ENCODE peak calls at places on chromosomes 13 and 19, in five cellular contexts. One of them, this sample, is unnamed. For H3K4me1, the result is how much of the 10 kb centered on the place peaks cover.

GRCh38 chr13:33918199-33918932 is 100.4 kb downstream of the RFC3 start:
- DNase-seq in Peyer's patch: no peak
- DNase-seq in sigmoid colon: no peak
- DNase-seq in heart right ventricle: no peak
- DNase-seq in SJCRH30: no peak
- DNase-seq in this sample: no peak

GRCh38 chr19:45462174-45462573 is 5.6 kb upstream of the FOSB start:
- DNase-seq in Peyer's patch: no peak
- DNase-seq in sigmoid colon: no peak
- DNase-seq in heart right ventricle: no peak
- DNase-seq in SJCRH30: no peak
- DNase-seq in this sample: no peak

GRCh38 chr13:106156468-106156867 is 379.0 kb downstream of the EFNB2 start:
- DNase-seq in Peyer's patch: no peak
- DNase-seq in sigmoid colon: no peak
- DNase-seq in heart right ventricle: no peak
- DNase-seq in SJCRH30: no peak
- DNase-seq in this sample: no peak

GRCh38 chr19:43957891-43958290 is 6.9 kb downstream of the ZNF221 start:
- DNase-seq in Peyer's patch: no peak
- DNase-seq in sigmoid colon: no peak
- DNase-seq in heart right ventricle: no peak
- DNase-seq in SJCRH30: no peak
- DNase-seq in this sample: no peak

GRCh38 chr19:17086129-17086528 is 10.6 kb downstream of the MYO9B start:
- DNase-seq in Peyer's patch: no peak
- DNase-seq in sigmoid colon: no peak
- DNase-seq in heart right ventricle: no peak
- DNase-seq in SJCRH30: no peak
- DNase-seq in this sample: no peak

GRCh38 chr19:7924241-7924640 is 1.7 kb downstream of the CTXN1 start:
- DNase-seq in Peyer's patch: no peak
- DNase-seq in sigmoid colon: no peak
- DNase-seq in heart right ventricle: no peak
- DNase-seq in SJCRH30: no peak
- DNase-seq in this sample: no peak

GRCh38 chr13:100195568-100195967 is 106.7 kb downstream of the PCCA start:
- DNase-seq in Peyer's patch: no peak
- DNase-seq in sigmoid colon: no peak
- DNase-seq in heart right ventricle: no peak
- DNase-seq in SJCRH30: no peak
- DNase-seq in this sample: no peak

GRCh38 chr13:51050021-51050886 is 60.8 kb downstream of the C13orf42 start:
- DNase-seq in Peyer's patch: no peak
- DNase-seq in sigmoid colon: no peak
- DNase-seq in heart right ventricle: no peak
- DNase-seq in SJCRH30: no peak
- DNase-seq in this sample: no peak

GRCh38 chr13:25973085-25973484 is 78.7 kb downstream of the SHISA2 start:
- DNase-seq in Peyer's patch: no peak
- DNase-seq in sigmoid colon: no peak
- DNase-seq in heart right ventricle: no peak
- DNase-seq in SJCRH30: peak
- DNase-seq in this sample: no peak

GRCh38 chr13:71865858-71866172 is 1.2 kb downstream of the DACH1 start:
- DNase-seq in Peyer's patch: no peak
- DNase-seq in sigmoid colon: peak
- DNase-seq in heart right ventricle: no peak
- DNase-seq in SJCRH30: no peak
- DNase-seq in this sample: peak

GRCh38 chr13:52701728-52702480 is 37.7 kb downstream of the CNMD start:
- DNase-seq in Peyer's patch: no peak
- DNase-seq in sigmoid colon: no peak
- DNase-seq in heart right ventricle: no peak
- DNase-seq in SJCRH30: no peak
- DNase-seq in this sample: no peak

GRCh38 chr13:23020246-23020843 is 160.4 kb upstream of the SGCG start:
- DNase-seq in Peyer's patch: no peak
- DNase-seq in sigmoid colon: peak
- DNase-seq in heart right ventricle: no peak
- DNase-seq in SJCRH30: peak
- DNase-seq in this sample: peak

GRCh38 chr13:41916173-41916954 is 44.5 kb downstream of the VWA8 start:
- DNase-seq in Peyer's patch: no peak
- DNase-seq in sigmoid colon: no peak
- DNase-seq in heart right ventricle: no peak
- DNase-seq in SJCRH30: no peak
- DNase-seq in this sample: no peak

GRCh38 chr13:41915096-41915495 is 45.8 kb downstream of the VWA8 start:
- DNase-seq in Peyer's patch: no peak
- DNase-seq in sigmoid colon: no peak
- DNase-seq in heart right ventricle: no peak
- DNase-seq in SJCRH30: no peak
- DNase-seq in this sample: no peak

GRCh38 chr13:41919741-41920487 is 41.0 kb downstream of the VWA8 start:
- DNase-seq in Peyer's patch: no peak
- DNase-seq in sigmoid colon: no peak
- DNase-seq in heart right ventricle: no peak
- DNase-seq in SJCRH30: no peak
- DNase-seq in this sample: no peak

GRCh38 chr13:41919031-41919740 is 41.7 kb downstream of the VWA8 start:
- DNase-seq in Peyer's patch: no peak
- DNase-seq in sigmoid colon: no peak
- DNase-seq in heart right ventricle: no peak
- DNase-seq in SJCRH30: no peak
- DNase-seq in this sample: no peak

GRCh38 chr13:41917641-41918040 is 43.3 kb downstream of the VWA8 start:
- DNase-seq in Peyer's patch: no peak
- DNase-seq in sigmoid colon: no peak
- DNase-seq in heart right ventricle: no peak
- DNase-seq in SJCRH30: no peak
- DNase-seq in this sample: no peak
- H3K4me1 ChIP-seq in Peyer's patch: under half
- H3K4me1 ChIP-seq in sigmoid colon: under half
- H3K4me1 ChIP-seq in heart right ventricle: half or more
- H3K4me1 ChIP-seq in SJCRH30: under half
- H3K4me1 ChIP-seq in this sample: under half

DNA sequence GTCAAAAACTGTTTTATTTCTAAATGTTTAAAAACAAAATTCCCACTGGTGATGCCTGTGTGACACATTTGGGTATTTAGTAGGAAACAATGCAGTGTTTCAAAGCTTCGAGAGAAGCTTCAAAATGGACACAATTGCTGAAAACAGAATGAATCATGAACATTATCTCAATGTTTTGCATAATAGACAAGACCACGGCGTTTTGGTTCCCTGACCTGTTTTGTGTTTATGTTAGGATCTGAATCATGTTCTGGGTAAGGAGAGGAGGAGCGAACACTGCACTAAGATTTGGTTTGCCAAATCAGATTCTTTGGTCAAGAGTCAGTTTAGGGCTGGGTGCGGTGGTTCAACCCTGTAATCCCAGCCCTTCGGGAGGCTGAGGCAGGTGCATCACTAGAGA is 42.2 kb downstream of the IFT88 start:
- DNase-seq in Peyer's patch: no peak
- DNase-seq in sigmoid colon: no peak
- DNase-seq in heart right ventricle: no peak
- DNase-seq in SJCRH30: no peak
- DNase-seq in this sample: no peak
- H3K4me1 ChIP-seq in Peyer's patch: under half
- H3K4me1 ChIP-seq in sigmoid colon: under half
- H3K4me1 ChIP-seq in heart right ventricle: under half
- H3K4me1 ChIP-seq in SJCRH30: under half
- H3K4me1 ChIP-seq in this sample: under half

GRCh38 chr13:41059466-41059865 is 1.8 kb upstream of the WBP4 start:
- DNase-seq in Peyer's patch: no peak
- DNase-seq in sigmoid colon: no peak
- DNase-seq in heart right ventricle: no peak
- DNase-seq in SJCRH30: peak
- DNase-seq in this sample: no peak

GRCh38 chr13:41058229-41059070 is 2.9 kb upstream of the WBP4 start:
- DNase-seq in Peyer's patch: no peak
- DNase-seq in sigmoid colon: no peak
- DNase-seq in heart right ventricle: peak
- DNase-seq in SJCRH30: no peak
- DNase-seq in this sample: no peak

GRCh38 chr13:41054919-41055619 is 6.2 kb upstream of the WBP4 start:
- DNase-seq in Peyer's patch: no peak
- DNase-seq in sigmoid colon: no peak
- DNase-seq in heart right ventricle: no peak
- DNase-seq in SJCRH30: no peak
- DNase-seq in this sample: no peak

GRCh38 chr13:41056194-41056593 is 5.1 kb upstream of the WBP4 start:
- DNase-seq in Peyer's patch: no peak
- DNase-seq in sigmoid colon: no peak
- DNase-seq in heart right ventricle: no peak
- DNase-seq in SJCRH30: no peak
- DNase-seq in this sample: no peak

GRCh38 chr13:41056996-41057711 is 4.2 kb upstream of the WBP4 start:
- DNase-seq in Peyer's patch: no peak
- DNase-seq in sigmoid colon: no peak
- DNase-seq in heart right ventricle: no peak
- DNase-seq in SJCRH30: no peak
- DNase-seq in this sample: no peak
- H3K4me1 ChIP-seq in Peyer's patch: under half
- H3K4me1 ChIP-seq in sigmoid colon: half or more
- H3K4me1 ChIP-seq in heart right ventricle: half or more
- H3K4me1 ChIP-seq in SJCRH30: under half
- H3K4me1 ChIP-seq in this sample: under half

GRCh38 chr19:55486971-55487883 is 1.0 kb upstream of the SSC5D start:
- DNase-seq in Peyer's patch: no peak
- DNase-seq in sigmoid colon: peak
- DNase-seq in heart right ventricle: no peak
- DNase-seq in SJCRH30: peak
- DNase-seq in this sample: peak
- H3K4me1 ChIP-seq in Peyer's patch: under half
- H3K4me1 ChIP-seq in sigmoid colon: half or more
- H3K4me1 ChIP-seq in heart right ventricle: half or more
- H3K4me1 ChIP-seq in SJCRH30: under half
- H3K4me1 ChIP-seq in this sample: under half

This sample was measured in uterus.